ENCODE peak calls at places on chromosomes 12 and 14, in seven cellular contexts. X is A549, C is OCI-LY7, L is pancreas, Z is hepatocyte, V is lung, E is mammary epithelial cell. F is an unnamed sample.

GRCh38 chr12:80807640-80808288 is 91.1 kb downstream of the MYF5 start:
- DNase-seq in L (no peak), X (no peak), C (no peak), V (no peak), Z (no peak), E (no peak), F (no peak)

GRCh38 chr12:66288121-66288520 is 14.2 kb upstream of the HELB start:
- DNase-seq in E (no peak), C (no peak), Z (no peak), L (no peak), V (no peak), X (no peak), F (no peak)

GRCh38 chr12:53820503-53820902 is 68.7 kb upstream of the CISTR start:
- DNase-seq in C (no peak), V (no peak), L (no peak), Z (peak), E (peak), X (peak), F (no peak)

GRCh38 chr12:50297996-50298395 is 14.7 kb upstream of the LIMA1 start:
- DNase-seq in E (no peak), C (no peak), V (no peak), X (no peak), L (no peak), Z (peak), F (no peak)

GRCh38 chr14:78340250-78340649 is 170.1 kb downstream of the NRXN3 start:
- DNase-seq in C (no peak), V (no peak), E (no peak), L (no peak), Z (no peak), X (no peak), F (no peak)

GRCh38 chr14:80054020-80054419 is 157.3 kb downstream of the DIO2 start:
- DNase-seq in C (no peak), E (no peak), Z (no peak), X (no peak), L (no peak), V (no peak), F (no peak)

GRCh38 chr12:122407208-122407607 is 15.3 kb downstream of the CLIP1 start:
- DNase-seq in X (no peak), L (no peak), V (no peak), E (no peak), C (no peak), Z (no peak), F (no peak)

GRCh38 chr12:65740873-65741600 is 83.2 kb upstream of the HMGA2 start:
- DNase-seq in Z (peak), V (peak), C (no peak), L (peak), E (peak), X (peak), F (peak)

GRCh38 chr12:116759783-116760581 is 21.9 kb downstream of the RNFT2 start:
- DNase-seq in V (no peak), Z (no peak), X (no peak), C (no peak), E (no peak), L (no peak), F (no peak)

GRCh38 chr14:64970041-64970440 is 2.1 kb downstream of the RAB15 start:
- DNase-seq in C (no peak), E (no peak), V (no peak), Z (no peak), X (no peak), L (no peak), F (no peak)

GRCh38 chr12:48767047-48767446 is 21.8 kb downstream of the ADCY6 start:
- DNase-seq in Z (no peak), C (no peak), X (no peak), E (no peak), L (no peak), V (no peak), F (no peak)

GRCh38 chr12:26810330-26810729 is 22.7 kb downstream of the ITPR2 start:
- DNase-seq in X (no peak), Z (peak), L (no peak), V (no peak), C (no peak), E (peak), F (peak)

GRCh38 chr12:22978962-22979361 is 354.0 kb downstream of the ETNK1 start:
- DNase-seq in L (no peak), Z (peak), E (peak), V (no peak), X (no peak), C (no peak), F (peak)

GRCh38 chr14:39097159-39097558 is 5.9 kb downstream of the SEC23A start:
- DNase-seq in E (peak), V (no peak), C (no peak), Z (peak), X (no peak), L (no peak), F (peak)

GRCh38 chr12:96424601-96425000 is 24.4 kb upstream of the CDK17 start:
- DNase-seq in E (no peak), C (no peak), V (no peak), L (no peak), Z (no peak), X (no peak), F (no peak)

GRCh38 chr12:52812073-52812400 is 1.9 kb downstream of the KRT4 start:
- DNase-seq in L (no peak), V (no peak), X (no peak), E (no peak), Z (no peak), C (no peak), F (no peak)

GRCh38 chr12:104964167-104964566 is 6.1 kb upstream of the SLC41A2 start:
- DNase-seq in V (no peak), X (no peak), Z (no peak), C (no peak), L (no peak), E (no peak), F (no peak)

GRCh38 chr14:26917086-26917485 is 319.3 kb upstream of the NOVA1 start:
- DNase-seq in X (no peak), V (no peak), L (no peak), E (no peak), Z (peak), C (peak), F (peak)
- TF ChIP-seq CTCF in X (peak), V (no peak), L (no peak), E (no peak), Z (peak), C (peak), F (peak)

GRCh38 chr14:54172562-54172961 is 215.9 kb upstream of the BMP4 start:
- DNase-seq in X (no peak), L (no peak), Z (no peak), E (no peak), C (no peak), V (no peak), F (no peak)

GRCh38 chr14:54172114-54172513 is 215.5 kb upstream of the BMP4 start:
- DNase-seq in V (no peak), X (no peak), L (no peak), E (no peak), Z (no peak), C (no peak), F (no peak)

GRCh38 chr14:54174437-54174836 is 217.8 kb upstream of the BMP4 start:
- DNase-seq in C (no peak), V (no peak), E (no peak), L (no peak), X (no peak), Z (no peak), F (no peak)

GRCh38 chr14:54175298-54175942 is 218.8 kb upstream of the BMP4 start:
- DNase-seq in L (peak), V (peak), E (peak), Z (peak), C (peak), X (peak), F (peak)

DNA sequence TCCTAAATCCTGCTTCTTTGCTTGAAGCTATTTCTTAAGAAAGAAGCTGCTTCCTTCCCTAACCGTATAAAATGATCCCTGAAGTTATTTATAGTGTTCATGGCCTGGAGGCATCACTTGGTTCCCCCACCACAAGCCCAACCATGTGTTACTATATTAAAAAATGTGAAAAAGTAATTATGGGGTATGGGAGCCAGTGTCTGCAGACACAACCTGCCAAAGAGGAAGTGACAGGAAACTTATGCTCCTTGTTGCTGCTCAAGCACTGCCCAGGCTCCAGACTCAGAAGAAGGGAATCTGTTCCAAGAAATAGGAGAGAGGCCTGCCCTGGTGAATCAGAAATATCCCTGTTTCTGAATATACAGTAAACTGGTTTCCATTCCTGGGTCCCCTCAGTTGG is 217.2 kb upstream of the BMP4 start:
- DNase-seq in E (no peak), L (no peak), X (no peak), V (no peak), Z (peak), C (no peak), F (peak)
- H3K27ac ChIP-seq in E (peak), L (no peak), X (no peak), V (peak), Z (no peak), C (no peak), F (no peak)

GRCh38 chr14:50001999-50002925 is 109.4 kb downstream of the ARF6 start:
- DNase-seq in X (no peak), L (peak), V (no peak), Z (no peak), C (peak), E (peak), F (no peak)
- H3K4me3 ChIP-seq in X (peak), L (peak), V (no peak), Z (peak), C (peak), E (no peak), F (peak)

GRCh38 chr14:103085106-103086091 is 1.4 kb downstream of the LBHD2 start:
- DNase-seq in L (no peak), C (no peak), Z (no peak), V (no peak), X (no peak), E (no peak), F (no peak)
- TF ChIP-seq CTCF in L (no peak), C (no peak), Z (peak), V (no peak), X (peak), E (no peak), F (no peak)

GRCh38 chr14:99596071-99596627 is 7.9 kb downstream of the CCDC85C start:
- DNase-seq in X (no peak), E (no peak), Z (no peak), V (peak), C (no peak), L (peak), F (no peak)
- H3K27ac ChIP-seq in X (peak), E (no peak), Z (peak), V (peak), C (no peak), L (peak), F (no peak)

DNA sequence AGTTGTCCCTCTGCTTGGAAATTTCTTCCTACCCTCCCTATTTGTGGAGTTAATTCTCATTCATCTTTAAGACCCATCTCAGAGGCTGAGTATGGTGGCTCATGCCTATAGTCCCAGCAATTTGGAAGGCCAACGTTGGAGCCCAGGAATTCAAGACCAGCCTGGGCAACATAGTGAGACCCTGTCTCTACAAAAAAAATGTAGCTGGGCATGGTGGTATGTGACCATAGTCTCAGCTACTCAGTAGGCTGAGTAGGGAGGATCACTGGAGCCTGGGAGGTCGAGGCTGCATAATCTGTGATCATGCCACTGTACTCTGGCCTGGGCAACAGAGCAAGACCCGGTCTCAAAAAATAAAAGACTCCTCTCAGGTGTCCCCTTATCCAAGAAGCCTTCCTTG is 125.1 kb downstream of the SUDS3 start:
- DNase-seq in C (no peak), X (no peak), V (no peak), Z (no peak), L (no peak), E (no peak), F (no peak)
- H3K4me3 ChIP-seq in C (no peak), X (no peak), V (no peak), Z (no peak), L (no peak), E (no peak), F (no peak)

GRCh38 chr14:59133202-59133601 is 55.3 kb upstream of the DAAM1 start:
- DNase-seq in V (no peak), X (no peak), Z (no peak), C (no peak), L (no peak), E (no peak), F (no peak)
- TF ChIP-seq CTCF in V (no peak), X (no peak), Z (no peak), C (peak), L (no peak), E (peak), F (no peak)

DNA sequence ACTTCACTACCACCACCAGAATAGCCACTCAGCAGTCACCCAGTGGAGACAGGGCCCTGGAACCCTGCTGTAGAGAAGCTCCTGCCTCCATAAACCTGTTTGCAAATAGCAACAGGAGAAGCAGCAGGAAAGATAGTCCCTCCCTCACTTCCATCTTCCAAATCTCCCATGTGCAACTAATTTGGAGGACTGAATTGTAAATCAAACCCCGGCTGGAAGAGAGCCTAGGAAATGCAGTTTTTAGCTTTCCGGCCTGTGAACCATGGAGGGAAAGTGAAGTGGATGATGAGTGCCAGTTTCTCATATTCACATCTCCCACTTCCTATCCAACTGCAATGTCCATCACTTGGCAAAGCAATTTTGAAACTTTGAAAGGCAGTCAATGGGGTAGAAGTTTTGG is 167.2 kb upstream of the FRMD6 start:
- DNase-seq in X (no peak), L (no peak), E (no peak), Z (peak), C (no peak), V (no peak), F (no peak)
- H3K27ac ChIP-seq in X (no peak), L (no peak), E (no peak), Z (peak), C (no peak), V (no peak), F (no peak)

GRCh38 chr14:91323671-91324605 is 79.4 kb upstream of the GPR68 start:
- DNase-seq in V (peak), Z (peak), X (peak), E (peak), L (peak), C (peak), F (peak)
- H3K4me3 ChIP-seq in V (no peak), Z (no peak), X (no peak), E (no peak), L (peak), C (peak), F (no peak)

GRCh38 chr14:61469771-61470170 is 148.4 kb downstream of the PRKCH start:
- DNase-seq in V (peak), L (no peak), E (no peak), C (no peak), X (no peak), Z (no peak), F (no peak)

GRCh38 chr14:61470954-61471279 is 149.5 kb downstream of the PRKCH start:
- DNase-seq in Z (no peak), E (no peak), L (no peak), V (peak), C (no peak), X (no peak), F (no peak)

GRCh38 chr14:61472025-61472672 is 150.8 kb downstream of the PRKCH start:
- DNase-seq in X (peak), L (no peak), Z (peak), C (peak), V (peak), E (peak), F (peak)

GRCh38 chr14:61471297-61471980 is 150.1 kb downstream of the PRKCH start:
- DNase-seq in X (no peak), V (peak), E (no peak), C (peak), Z (no peak), L (no peak), F (no peak)

GRCh38 chr14:61470261-61470953 is 149.0 kb downstream of the PRKCH start:
- DNase-seq in V (peak), L (no peak), X (no peak), E (peak), C (no peak), Z (peak), F (peak)
- TF ChIP-seq CTCF in V (no peak), L (no peak), X (peak), E (peak), C (peak), Z (peak), F (peak)